ENCODE peak calls at places on chromosome 21, in nine cellular contexts. X is NCI-H146; I is SHP77; F is activated naive CD4-positive, alpha-beta T cell treated with Interleukin-2 at 50 U/mL for 16 hours; N is KBM-7; Y is endodermal cell; Z is left ventricle myocardium inferior; W is CD8-positive, alpha-beta memory T cell; U is GM19239. T is an unnamed sample.

GRCh38 chr21:46099476-46099875 is 1.6 kb downstream of the COL6A2 start:
- DNase-seq in X (no peak), I (no peak), F (no peak), N (no peak), Y (peak; percentile 79), Z (peak; percentile 41), W (no peak), U (peak; percentile 2), T (peak; percentile 87)

GRCh38 chr21:46545363-46545762 is 59.5 kb downstream of the S100B start:
- DNase-seq in X (no peak), I (no peak), F (no peak), N (no peak), Y (no peak), Z (no peak), W (no peak), U (no peak), T (no peak)

GRCh38 chr21:42016364-42016985 is 6.3 kb upstream of the ZBTB21 start:
- DNase-seq in X (no peak), I (no peak), F (no peak), N (no peak), Y (peak; percentile 52), Z (no peak), W (no peak), U (no peak), T (no peak)

GRCh38 chr21:36918291-36918690 is 48.2 kb downstream of the HLCS start:
- DNase-seq in X (no peak), I (no peak), F (no peak), N (no peak), Y (no peak), Z (no peak), W (no peak), U (no peak), T (no peak)

GRCh38 chr21:15706686-15707085 is 23.1 kb upstream of the USP25 start:
- DNase-seq in X (no peak), I (no peak), F (no peak), N (no peak), Y (peak; percentile 40), Z (no peak), W (no peak), U (no peak), T (peak; percentile 87)

GRCh38 chr21:42530167-42530518 is 16.5 kb downstream of the SLC37A1 start:
- DNase-seq in X (no peak), I (no peak), F (peak; percentile 43), N (no peak), Y (no peak), Z (no peak), W (no peak), U (no peak), T (no peak)

GRCh38 chr21:34889287-34889536 is 159.9 kb downstream of the RUNX1 start:
- DNase-seq in X (peak; percentile 66), I (peak; percentile 32), F (peak; percentile 64), N (peak; percentile 59), Y (peak; percentile 77), Z (peak; percentile 46), W (peak; percentile 47), U (no peak), T (peak; percentile 69)

GRCh38 chr21:23356905-23357304 is 2250.4 kb downstream of the MRPL39 start:
- DNase-seq in X (no peak), I (no peak), F (no peak), N (no peak), Y (no peak), Z (no peak), W (no peak), U (no peak), T (no peak)

GRCh38 chr21:44890338-44890931 is 16.9 kb upstream of the PTTG1IP start:
- DNase-seq in X (no peak), I (no peak), F (no peak), N (no peak), Y (no peak), Z (peak; percentile 11), W (no peak), U (no peak), T (no peak)

GRCh38 chr21:38985423-38986378 is 180.0 kb downstream of the ETS2 start:
- DNase-seq in X (peak; percentile 68), I (peak; percentile 62), F (peak; percentile 40), N (peak; percentile 99), Y (no peak), Z (peak; percentile 72), W (no peak), U (peak; percentile 15), T (peak; percentile 99)

GRCh38 chr21:17368748-17369363 is 144.0 kb upstream of the CXADR start:
- DNase-seq in X (no peak), I (no peak), F (no peak), N (no peak), Y (no peak), Z (no peak), W (no peak), U (no peak), T (no peak)

GRCh38 chr21:17688912-17689874 is 76.5 kb upstream of the BTG3 start:
- DNase-seq in X (peak; percentile 50), I (no peak), F (peak; percentile 64), N (peak; percentile 53), Y (peak; percentile 68), Z (peak; percentile 23), W (peak; percentile 6), U (no peak), T (peak; percentile 77)

GRCh38 chr21:34276711-34277425 is 86.9 kb upstream of the KCNE2 start:
- DNase-seq in X (no peak), I (no peak), F (peak; percentile 31), N (no peak), Y (no peak), Z (no peak), W (no peak), U (no peak), T (no peak)

GRCh38 chr21:44381874-44382273 is 28.5 kb downstream of the TRPM2 start:
- DNase-seq in X (no peak), I (no peak), F (no peak), N (no peak), Y (no peak), Z (no peak), W (no peak), U (no peak), T (no peak)

GRCh38 chr21:26835027-26835713 is 10.0 kb downstream of the ADAMTS1 start:
- DNase-seq in X (no peak), I (no peak), F (no peak), N (peak; percentile 12), Y (no peak), Z (no peak), W (no peak), U (no peak), T (peak; percentile 77)

GRCh38 chr21:38165466-38166213 is 91.2 kb upstream of the KCNJ15 start:
- DNase-seq in X (no peak), I (peak; percentile 29), F (no peak), N (no peak), Y (peak; percentile 59), Z (no peak), W (no peak), U (no peak), T (no peak)

GRCh38 chr21:17673261-17674020 is 60.7 kb upstream of the BTG3 start:
- DNase-seq in X (no peak), I (no peak), F (no peak), N (no peak), Y (no peak), Z (no peak), W (no peak), U (no peak), T (no peak)